ENCODE peak calls at places on chromosome 17, in six cellular contexts. R is epithelial cell of proximal tubule, X is stomach, L is cardiac muscle cell, I is IMR-90, Z is heart left ventricle. T is an unnamed sample.

GRCh38 chr17:65058615-65059014 is 2.1 kb upstream of the GNA13 start:
- DNase-seq in R (no peak), X (peak; percentile 11), L (no peak), I (no peak), Z (no peak), T (no peak)

GRCh38 chr17:7041607-7042506 is 2.0 kb downstream of the SLC16A11 start:
- DNase-seq in R (no peak), X (no peak), L (peak; percentile 25), I (no peak), Z (no peak), T (no peak)

GRCh38 chr17:78432226-78432894 is 53.9 kb downstream of the PGS1 start:
- DNase-seq in R (no peak), X (no peak), L (no peak), I (no peak), Z (no peak), T (peak; percentile 34)

GRCh38 chr17:65198653-65199382 is 61.6 kb downstream of the RGS9 start:
- DNase-seq in R (no peak), X (no peak), L (peak; percentile 75), I (peak; percentile 69), Z (no peak), T (peak; percentile 37)

GRCh38 chr17:79658811-79659207 is 48.0 kb upstream of the RBFOX3 start:
- DNase-seq in R (no peak), X (no peak), L (peak; percentile 45), I (peak; percentile 21), Z (no peak), T (peak; percentile 8)

GRCh38 chr17:66953661-66954060 is 10.8 kb upstream of the CACNG4 start:
- DNase-seq in R (no peak), X (no peak), L (no peak), I (no peak), Z (no peak), T (no peak)

GRCh38 chr17:31596382-31597323 is 205.2 kb downstream of the RAB11FIP4 start:
- DNase-seq in R (peak; percentile 82), X (no peak), L (peak; percentile 96), I (peak; percentile 98), Z (peak; percentile 86), T (peak; percentile 99)

GRCh38 chr17:63714550-63715277 is 14.8 kb upstream of the LIMD2 start:
- DNase-seq in R (no peak), X (no peak), L (peak; percentile 29), I (peak; percentile 71), Z (no peak), T (peak; percentile 69)

GRCh38 chr17:15918661-15919259 is 26.2 kb upstream of the ADORA2B start:
- DNase-seq in R (no peak), X (peak; percentile 29), L (no peak), I (no peak), Z (no peak), T (no peak)

GRCh38 chr17:81840826-81841778 is 6.3 kb upstream of the PPP1R27 start:
- DNase-seq in R (no peak), X (peak; percentile 66), L (no peak), I (no peak), Z (no peak), T (no peak)

GRCh38 chr17:81837641-81838040 is 2.8 kb upstream of the PPP1R27 start:
- DNase-seq in R (no peak), X (no peak), L (no peak), I (peak; percentile 40), Z (no peak), T (peak; percentile 67)

GRCh38 chr17:81841866-81842265 is 7.0 kb upstream of the PPP1R27 start:
- DNase-seq in R (no peak), X (no peak), L (no peak), I (no peak), Z (no peak), T (no peak)

GRCh38 chr17:81839301-81839700 is 4.5 kb upstream of the PPP1R27 start:
- DNase-seq in R (no peak), X (no peak), L (no peak), I (no peak), Z (no peak), T (no peak)

DNA sequence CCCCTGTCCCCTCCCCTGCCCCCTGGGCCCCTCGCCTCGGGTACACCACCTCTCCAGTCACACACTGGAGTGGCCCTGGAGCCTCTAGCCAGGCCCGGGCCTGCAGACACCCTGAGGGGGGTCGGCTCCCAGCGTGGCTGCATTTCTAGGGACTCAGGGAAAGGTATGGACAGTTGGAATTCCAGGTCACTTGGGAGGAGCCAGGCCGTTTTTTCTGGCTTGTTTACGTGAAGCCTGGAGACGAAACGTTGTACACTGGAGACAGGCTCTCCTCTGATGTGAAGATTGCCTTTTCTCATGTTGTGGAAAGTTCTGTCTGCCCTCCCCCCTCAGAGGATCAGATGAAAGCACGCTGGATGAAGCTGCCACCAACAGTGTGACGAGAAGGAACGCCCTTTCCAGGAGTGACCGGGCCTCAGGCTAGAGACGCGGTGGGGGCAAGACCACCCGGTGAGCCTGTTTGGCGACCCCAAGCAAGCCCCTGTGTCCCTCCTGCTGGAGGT is 4.0 kb upstream of the PPP1R27 start:
- DNase-seq in R (no peak), X (no peak), L (no peak), I (no peak), Z (no peak), T (no peak)
- TF ChIP-seq CTCF in R (no peak), X (no peak), L (no peak), I (no peak), Z (no peak), T (no peak)

DNA sequence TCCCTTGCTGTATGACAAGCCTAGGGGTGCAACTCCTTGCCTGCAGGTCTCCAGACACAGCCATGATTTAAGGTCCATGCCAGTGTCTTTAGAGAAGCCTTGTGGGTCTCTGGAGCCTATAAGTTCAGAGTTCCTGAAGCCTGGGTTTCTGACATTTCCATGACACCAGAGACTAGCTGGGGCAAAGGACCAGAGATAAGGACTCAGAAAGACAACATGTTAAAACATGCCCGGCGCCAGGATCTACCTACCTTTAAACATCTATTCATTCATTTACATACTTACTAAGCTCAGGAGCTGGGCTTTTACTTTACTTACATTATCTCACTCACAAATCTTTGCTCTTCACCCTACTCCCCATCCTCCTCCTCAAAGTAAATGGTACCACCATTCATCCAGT is 1.5 kb downstream of the MRPL27 start:
- DNase-seq in R (no peak), X (no peak), L (no peak), I (no peak), Z (no peak), T (no peak)
- H3K4me3 ChIP-seq in R (peak overlapping the region; percentile 89), X (no peak overlapping the region), L (no peak overlapping the region), I (no peak overlapping the region), Z (no peak overlapping the region), T (peak overlapping the region; percentile 94)

GRCh38 chr17:76736349-76737081 is 616 bp downstream of the SRSF2 start:
- DNase-seq in R (no peak), X (peak; percentile 81), L (peak; percentile 80), I (peak; percentile 60), Z (peak; percentile 90), T (peak; percentile 87)
- TF ChIP-seq CTCF in R (peak; percentile 5), X (no peak), L (peak; percentile 30), I (peak; percentile 35), Z (no peak), T (peak; percentile 13)

DNA sequence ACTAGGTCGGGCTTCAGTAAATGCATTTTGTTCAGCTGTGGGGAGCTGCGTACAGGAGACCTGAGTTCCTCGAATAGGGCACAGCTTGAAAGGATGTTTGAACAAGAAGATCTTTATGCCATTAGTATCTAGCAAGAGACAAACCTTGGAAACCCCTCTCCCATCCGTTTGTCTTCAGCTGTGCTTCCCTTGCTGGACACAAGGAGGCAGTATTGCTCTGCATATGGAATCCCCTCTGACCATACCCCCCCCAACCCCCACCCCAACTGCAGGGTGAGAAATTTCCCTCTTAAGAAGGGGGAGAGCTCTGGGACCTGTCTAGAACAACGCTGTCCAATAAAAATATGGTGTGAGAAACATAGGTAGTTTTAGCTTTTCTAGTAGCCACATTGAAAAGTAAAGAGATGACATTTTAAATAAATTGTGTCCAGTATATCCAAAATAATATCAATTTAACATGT is 1.6 kb downstream of the MRM1 start:
- DNase-seq in R (no peak), X (peak; percentile 50), L (peak; percentile 76), I (peak; percentile 69), Z (no peak), T (peak; percentile 36)
- H3K4me3 ChIP-seq in R (peak overlapping the region; percentile 95), X (peak overlapping the region; percentile 92), L (no peak overlapping the region), I (peak overlapping the region; percentile 79), Z (peak overlapping the region; percentile 63), T (peak overlapping the region; percentile 97)

GRCh38 chr17:72588961-72589360 is 468.1 kb downstream of the SOX9 start:
- DNase-seq in R (no peak), X (peak; percentile 84), L (no peak), I (peak; percentile 89), Z (no peak), T (no peak)

GRCh38 chr17:72590382-72590781 is 469.6 kb downstream of the SOX9 start:
- DNase-seq in R (no peak), X (no peak), L (peak; percentile 74), I (peak; percentile 90), Z (no peak), T (peak; percentile 71)

GRCh38 chr17:72588561-72588960 is 467.7 kb downstream of the SOX9 start:
- DNase-seq in R (no peak), X (no peak), L (no peak), I (no peak), Z (no peak), T (no peak)

GRCh38 chr17:72587156-72587555 is 466.3 kb downstream of the SOX9 start:
- DNase-seq in R (no peak), X (no peak), L (no peak), I (no peak), Z (no peak), T (no peak)

DNA sequence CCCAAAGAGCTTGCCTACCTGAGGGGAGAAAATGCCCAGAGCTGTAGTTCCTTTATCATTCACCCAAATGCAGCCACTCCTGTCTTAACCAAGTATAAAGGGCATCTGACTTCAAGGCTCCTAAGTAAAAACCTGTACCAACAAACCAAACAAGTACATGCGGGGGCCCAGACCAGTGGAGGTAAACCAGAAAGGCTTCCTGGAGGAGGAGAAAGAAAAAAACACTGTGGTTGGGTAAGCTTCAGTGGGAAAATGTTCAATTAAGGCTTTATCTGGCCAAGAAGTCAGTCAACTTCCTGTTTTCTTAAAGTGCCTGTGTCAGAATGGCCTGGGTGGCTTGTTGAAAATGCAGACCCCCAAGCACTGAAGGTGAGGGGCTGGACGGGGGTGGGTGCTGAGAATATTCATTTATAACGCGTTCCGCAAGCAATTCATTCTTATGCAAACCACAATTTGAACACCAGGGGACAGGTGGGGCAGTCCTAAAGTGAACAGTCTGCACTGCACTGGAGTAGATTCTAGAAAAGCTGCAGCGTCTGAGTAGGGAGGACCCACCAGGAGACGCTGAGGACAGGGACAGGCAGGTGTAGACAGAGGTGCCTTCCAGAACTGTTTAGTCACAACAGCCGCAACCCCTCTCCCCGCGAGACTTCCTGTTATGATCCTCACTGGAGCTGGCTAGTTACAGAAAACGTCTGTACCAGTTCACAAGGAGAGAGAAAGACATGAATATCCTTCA is 467.1 kb downstream of the SOX9 start:
- DNase-seq in R (no peak), X (no peak), L (peak; percentile 57), I (peak; percentile 64), Z (no peak), T (no peak)
- TF ChIP-seq CTCF in R (peak; percentile 25), X (no peak), L (peak; percentile 26), I (no peak), Z (no peak), T (no peak)

DNA sequence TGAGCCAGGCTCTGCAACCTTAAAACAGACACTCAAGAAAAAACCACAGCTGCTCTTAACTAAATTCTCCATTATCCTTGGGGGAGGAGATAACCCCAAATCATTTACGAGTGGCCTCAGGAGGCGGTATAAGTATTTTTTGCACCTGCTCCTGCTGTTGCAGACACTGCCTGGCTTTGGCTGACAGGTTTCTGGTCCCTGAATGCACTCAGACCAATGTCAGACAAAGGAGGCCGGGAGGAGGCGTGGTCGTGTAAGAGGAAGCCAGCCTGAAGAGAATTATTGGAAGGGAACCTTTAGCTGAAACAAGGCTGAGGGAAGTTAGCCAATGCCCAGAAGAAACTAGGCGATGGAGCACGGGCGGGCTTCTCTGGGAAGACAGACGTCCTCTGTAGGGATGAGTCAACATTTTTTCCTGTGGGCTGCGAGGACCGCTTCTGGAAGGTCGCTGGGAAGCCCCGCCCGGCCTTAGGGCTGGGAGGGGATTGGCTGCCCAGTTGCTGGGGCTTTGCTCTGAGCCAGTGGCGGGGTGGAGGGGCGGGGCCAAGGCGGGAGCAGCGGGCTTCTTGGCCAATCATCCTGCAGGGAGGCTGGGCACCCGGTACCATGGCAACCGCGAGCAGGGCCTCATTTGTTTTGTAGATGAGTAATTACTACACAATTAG is 82.3 kb downstream of the CCDC182 start:
- DNase-seq in R (peak; percentile 78), X (peak; percentile 92), L (peak; percentile 99), I (peak; percentile 99), Z (peak; percentile 96), T (peak; percentile 100)
- H3K4me3 ChIP-seq in R (peak overlapping the region; percentile 24), X (peak overlapping the region; percentile 29), L (peak overlapping the region; percentile 29), I (peak overlapping the region; percentile 1), Z (peak overlapping the region; percentile 18), T (peak overlapping the region; percentile 5)

T was measured in foreskin fibroblast.